ENCODE peak calls at places on chromosome 18, in nine cellular contexts. V, C, U, J, F, O, G, W and T are unnamed samples.

GRCh38 chr18:13269599-13270011 is 51.0 kb downstream of the LDLRAD4 start:
- DNase-seq in V (no peak), C (no peak), U (no peak), J (no peak), F (no peak), O (no peak), G (no peak), W (no peak), T (no peak)

GRCh38 chr18:26429535-26429934 is 118.8 kb downstream of the KCTD1 start:
- DNase-seq in V (no peak), C (no peak), U (peak; percentile 68), J (no peak), F (no peak), O (peak; percentile 84), G (peak; percentile 89), W (no peak), T (no peak)

GRCh38 chr18:39414009-39414700 is 1848.6 kb upstream of the CELF4 start:
- DNase-seq in V (no peak), C (no peak), U (peak; percentile 7), J (no peak), F (no peak), O (peak; percentile 88), G (peak; percentile 40), W (peak; percentile 86), T (no peak)

GRCh38 chr18:48832961-48833700 is 117.6 kb downstream of the SMAD7 start:
- DNase-seq in V (peak; percentile 56), C (no peak), U (peak; percentile 46), J (no peak), F (peak; percentile 77), O (peak; percentile 93), G (no peak), W (no peak), T (peak; percentile 73)

GRCh38 chr18:48766487-48766886 is 184.3 kb downstream of the SMAD7 start:
- DNase-seq in V (no peak), C (no peak), U (no peak), J (no peak), F (peak; percentile 56), O (no peak), G (no peak), W (no peak), T (peak; percentile 26)

GRCh38 chr18:21456428-21457178 is 143.9 kb downstream of the ESCO1 start:
- DNase-seq in V (no peak), C (no peak), U (no peak), J (no peak), F (no peak), O (no peak), G (no peak), W (no peak), T (no peak)

GRCh38 chr18:13791181-13791580 is 32.8 kb upstream of the MC5R start:
- DNase-seq in V (no peak), C (no peak), U (peak; percentile 3), J (no peak), F (no peak), O (peak; percentile 76), G (no peak), W (no peak), T (no peak)

GRCh38 chr18:48236822-48237221 is 172.4 kb downstream of the ZBTB7C start:
- DNase-seq in V (no peak), C (no peak), U (no peak), J (no peak), F (no peak), O (no peak), G (no peak), W (no peak), T (no peak)

GRCh38 chr18:7596133-7596532 is 29.0 kb downstream of the PTPRM start:
- DNase-seq in V (no peak), C (no peak), U (no peak), J (no peak), F (no peak), O (peak; percentile 58), G (no peak), W (no peak), T (no peak)

GRCh38 chr18:79779700-79780190 is 18.0 kb upstream of the KCNG2 start:
- DNase-seq in V (no peak), C (no peak), U (no peak), J (no peak), F (peak; percentile 63), O (no peak), G (no peak), W (no peak), T (no peak)

DNA sequence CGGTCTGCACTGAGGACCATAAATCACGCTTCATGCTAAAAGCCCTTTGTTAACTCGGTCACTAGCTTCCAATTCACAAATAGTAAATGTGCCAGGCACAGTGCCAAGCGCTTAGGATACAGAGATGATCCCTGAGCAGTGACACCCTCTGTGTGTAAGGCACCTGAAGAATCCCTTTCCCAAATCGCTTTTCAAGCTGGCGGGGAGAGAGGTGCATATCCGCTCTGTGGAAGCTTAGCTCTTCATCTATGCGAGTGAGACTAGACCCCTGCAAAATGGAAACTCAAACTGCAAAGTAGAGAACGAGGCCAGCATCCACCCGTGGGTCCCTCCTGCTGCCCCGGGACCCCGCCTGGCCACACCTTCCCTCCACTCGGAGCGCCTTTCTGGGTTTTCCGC is 2.4 kb downstream of the PIEZO2 start:
- DNase-seq in V (no peak), C (no peak), U (no peak), J (no peak), F (no peak), O (no peak), G (no peak), W (no peak), T (no peak)
- H3K4me3 ChIP-seq in V (no peak overlapping the region), C (no peak overlapping the region), U (no peak overlapping the region), J (no peak overlapping the region), F (no peak overlapping the region), O (no peak overlapping the region), G (peak overlapping the region; percentile 69), W (no peak overlapping the region), T (peak overlapping the region; percentile 52)

GRCh38 chr18:54607213-54607934 is 16.3 kb downstream of the DYNAP start:
- DNase-seq in V (peak; percentile 38), C (no peak), U (peak; percentile 16), J (peak; percentile 51), F (no peak), O (peak; percentile 91), G (no peak), W (peak; percentile 27), T (no peak)
- TF ChIP-seq CTCF in V (no peak), C (no peak), U (no peak), J (no peak), F (no peak), O (no peak), G (no peak), W (no peak), T (no peak)

GRCh38 chr18:76610933-76611749 is 116.1 kb upstream of the ZNF516 start:
- DNase-seq in V (no peak), C (no peak), U (no peak), J (no peak), F (no peak), O (peak; percentile 69), G (no peak), W (no peak), T (no peak)

GRCh38 chr18:76613058-76613457 is 118.0 kb upstream of the ZNF516 start:
- DNase-seq in V (no peak), C (no peak), U (no peak), J (no peak), F (no peak), O (no peak), G (no peak), W (no peak), T (no peak)

GRCh38 chr18:76613721-76614120 is 118.7 kb upstream of the ZNF516 start:
- DNase-seq in V (no peak), C (no peak), U (no peak), J (no peak), F (no peak), O (no peak), G (no peak), W (no peak), T (no peak)

GRCh38 chr18:76605341-76605929 is 110.4 kb upstream of the ZNF516 start:
- DNase-seq in V (no peak), C (no peak), U (no peak), J (no peak), F (no peak), O (no peak), G (no peak), W (no peak), T (no peak)

GRCh38 chr18:76610012-76610411 is 115.0 kb upstream of the ZNF516 start:
- DNase-seq in V (no peak), C (no peak), U (no peak), J (no peak), F (no peak), O (no peak), G (no peak), W (no peak), T (no peak)
- H3K27ac ChIP-seq in V (no peak overlapping the region), C (no peak overlapping the region), U (no peak overlapping the region), J (no peak overlapping the region), F (no peak overlapping the region), O (no peak overlapping the region), G (no peak overlapping the region), W (no peak overlapping the region), T (no peak overlapping the region)

DNA sequence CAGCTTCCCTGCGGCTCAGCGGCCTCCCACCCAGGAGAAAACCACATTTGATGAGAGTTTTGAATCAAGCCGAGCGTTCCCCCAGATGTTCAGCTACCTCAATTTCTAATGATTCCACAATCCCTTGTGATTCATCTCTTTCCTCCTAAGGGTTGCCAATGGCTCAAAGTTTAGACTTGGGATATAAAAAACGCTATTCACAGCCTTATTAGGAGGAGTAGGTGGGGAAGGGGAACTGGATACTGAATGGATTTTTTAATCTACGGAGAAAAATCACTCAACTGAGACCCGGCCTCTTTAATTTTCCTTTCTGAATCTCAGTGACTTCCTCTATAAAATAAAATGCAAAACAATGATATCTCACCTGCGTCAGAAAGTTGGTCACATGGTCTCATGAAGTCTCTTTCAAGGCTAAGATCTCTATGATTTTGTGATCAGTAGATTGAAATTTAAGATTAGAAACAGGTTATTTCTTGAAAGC is 192.6 kb upstream of the TCF4 start:
- DNase-seq in V (no peak), C (no peak), U (no peak), J (no peak), F (no peak), O (no peak), G (no peak), W (peak; percentile 50), T (no peak)
- H3K4me3 ChIP-seq in V (peak overlapping the region; percentile 33), C (peak overlapping the region; percentile 54), U (peak overlapping the region; percentile 44), J (peak overlapping the region; percentile 36), F (peak overlapping the region; percentile 58), O (no peak overlapping the region), G (peak overlapping the region; percentile 64), W (peak overlapping the region; percentile 37), T (peak overlapping the region; percentile 69)